ENCODE peak calls at places on chromosomes 5 and 9, in ten cellular contexts. W is fibroblast of lung, G is GM12878, M is hepatocyte, I is H9, H is IMR-90, P is neural progenitor cell, Q is neuronal stem cell, K is mammary epithelial cell, F is GM23338. O is an unnamed sample.

GRCh38 chr5:151098185-151098813 is 17.5 kb upstream of the TNIP1 start:
- DNase-seq in W (no peak), G (no peak), M (no peak), I (no peak), H (no peak), P (no peak), Q (no peak), K (no peak), F (no peak), O (no peak)

GRCh38 chr9:105950448-105950847 is 256.1 kb downstream of the TMEM38B start:
- DNase-seq in W (no peak), G (no peak), M (no peak), I (no peak), H (no peak), P (no peak), Q (no peak), K (no peak), F (no peak), O (no peak)

GRCh38 chr9:8917978-8918739 is 1118.6 kb upstream of the DMAC1 start:
- DNase-seq in W (no peak), G (no peak), M (no peak), I (no peak), H (no peak), P (no peak), Q (no peak), K (no peak), F (no peak), O (no peak)

GRCh38 chr9:125295642-125296041 is 34.0 kb downstream of the GAPVD1 start:
- DNase-seq in W (no peak), G (no peak), M (no peak), I (no peak), H (no peak), P (no peak), Q (no peak), K (no peak), F (no peak), O (no peak)

GRCh38 chr9:115367780-115368179 is 249.8 kb upstream of the TNC start:
- DNase-seq in W (peak), G (no peak), M (no peak), I (no peak), H (peak), P (no peak), Q (no peak), K (no peak), F (no peak), O (peak)

GRCh38 chr9:99694393-99694792 is 127.3 kb upstream of the NR4A3 start:
- DNase-seq in W (no peak), G (no peak), M (no peak), I (no peak), H (no peak), P (no peak), Q (no peak), K (no peak), F (no peak), O (no peak)

GRCh38 chr9:131943397-131943796 is 136.3 kb downstream of the MED27 start:
- DNase-seq in W (peak), G (no peak), M (no peak), I (no peak), H (no peak), P (no peak), Q (no peak), K (no peak), F (peak), O (peak)

GRCh38 chr5:107870984-107871383 is 200.2 kb upstream of the EFNA5 start:
- DNase-seq in W (no peak), G (no peak), M (no peak), I (no peak), H (no peak), P (no peak), Q (no peak), K (no peak), F (no peak), O (no peak)

GRCh38 chr5:148820778-148821395 is 5.5 kb upstream of the ADRB2 start:
- DNase-seq in W (peak), G (no peak), M (no peak), I (no peak), H (peak), P (peak), Q (peak), K (peak), F (peak), O (peak)

GRCh38 chr9:125409217-125409636 is 147.6 kb downstream of the GAPVD1 start:
- DNase-seq in W (no peak), G (no peak), M (no peak), I (peak), H (no peak), P (no peak), Q (no peak), K (no peak), F (peak), O (no peak)

GRCh38 chr5:133941456-133942196 is 26.8 kb downstream of the C5orf15 start:
- DNase-seq in W (no peak), G (no peak), M (no peak), I (no peak), H (no peak), P (no peak), Q (no peak), K (no peak), F (no peak), O (no peak)

GRCh38 chr5:138520971-138521370 is 22.1 kb downstream of the ETF1 start:
- DNase-seq in W (no peak), G (no peak), M (no peak), I (no peak), H (no peak), P (no peak), Q (no peak), K (no peak), F (no peak), O (no peak)

GRCh38 chr5:65037845-65038815 is 269.4 kb downstream of the CWC27 start:
- DNase-seq in W (no peak), G (no peak), M (peak), I (peak), H (no peak), P (peak), Q (no peak), K (no peak), F (peak), O (no peak)

GRCh38 chr5:141961466-141961865 is 3.5 kb upstream of the PCDH12 start:
- DNase-seq in W (no peak), G (no peak), M (no peak), I (no peak), H (no peak), P (no peak), Q (no peak), K (no peak), F (no peak), O (no peak)
- H2AFZ ChIP-seq in W (no peak), G (peak), M (peak), I (no peak), H (no peak), P (peak), Q (peak), K (peak), F (no peak), O (no peak)

DNA sequence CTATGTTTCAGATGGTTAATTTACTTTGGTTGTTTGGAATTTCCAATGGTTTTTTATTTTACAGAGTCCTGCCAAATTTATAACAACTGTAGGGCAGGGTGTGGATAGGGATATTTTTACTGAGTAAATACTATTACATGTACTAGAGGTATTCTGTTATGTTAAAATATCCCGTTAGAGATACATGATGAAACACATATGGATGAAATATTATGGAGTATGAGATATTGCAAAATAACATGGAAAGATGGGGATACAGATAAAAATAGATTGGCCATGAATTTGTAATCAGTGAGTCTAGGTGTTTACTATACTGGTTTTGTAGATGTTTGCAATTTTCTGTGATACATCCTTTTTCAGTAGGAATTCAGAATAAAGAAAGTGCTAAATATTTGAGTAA is 76.6 kb downstream of the RAB24 start:
- DNase-seq in W (no peak), G (no peak), M (no peak), I (no peak), H (no peak), P (no peak), Q (no peak), K (no peak), F (no peak), O (no peak)
- H2AFZ ChIP-seq in W (no peak), G (no peak), M (no peak), I (no peak), H (no peak), P (no peak), Q (no peak), K (no peak), F (no peak), O (no peak)

GRCh38 chr5:44809215-44809955 is 638 bp downstream of the MRPS30 start:
- DNase-seq in W (peak), G (no peak), M (peak), I (peak), H (peak), P (peak), Q (peak), K (peak), F (peak), O (peak)

GRCh38 chr5:44814761-44815160 is 6.0 kb downstream of the MRPS30 start:
- DNase-seq in W (no peak), G (no peak), M (no peak), I (no peak), H (no peak), P (no peak), Q (no peak), K (no peak), F (no peak), O (no peak)

GRCh38 chr5:44807269-44807668 is 1.5 kb upstream of the MRPS30 start:
- DNase-seq in W (no peak), G (no peak), M (no peak), I (no peak), H (no peak), P (no peak), Q (no peak), K (peak), F (no peak), O (no peak)

GRCh38 chr5:44808435-44809214 is at the start of gene MRPS30:
- DNase-seq in W (peak), G (peak), M (peak), I (peak), H (peak), P (peak), Q (peak), K (peak), F (peak), O (peak)

DNA sequence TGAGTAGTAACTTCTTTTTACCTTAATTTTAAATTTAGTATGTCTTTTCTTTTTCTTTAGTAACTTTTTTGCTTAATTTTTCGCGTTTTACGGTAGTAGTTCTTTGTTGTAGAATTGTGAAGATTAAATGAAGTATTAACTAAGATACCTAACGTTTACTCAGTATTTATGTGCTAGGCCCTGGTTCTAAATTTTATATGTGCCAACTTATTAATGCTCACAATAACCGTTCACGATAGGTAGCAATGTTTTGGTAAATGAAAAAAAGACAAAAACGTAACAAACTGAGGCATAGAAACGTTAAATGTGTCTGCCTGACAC is 1.2 kb downstream of the MRPS30 start:
- DNase-seq in W (no peak), G (no peak), M (no peak), I (no peak), H (no peak), P (no peak), Q (no peak), K (no peak), F (no peak), O (no peak)
- H2AFZ ChIP-seq in W (no peak), G (no peak), M (peak), I (no peak), H (no peak), P (no peak), Q (peak), K (no peak), F (no peak), O (peak)

GRCh38 chr5:115920171-115920725 is 42.0 kb upstream of the LVRN start:
- DNase-seq in W (no peak), G (no peak), M (no peak), I (no peak), H (peak), P (no peak), Q (no peak), K (no peak), F (no peak), O (no peak)
- H2AFZ ChIP-seq in W (no peak), G (no peak), M (no peak), I (no peak), H (no peak), P (no peak), Q (no peak), K (no peak), F (no peak), O (no peak)

DNA sequence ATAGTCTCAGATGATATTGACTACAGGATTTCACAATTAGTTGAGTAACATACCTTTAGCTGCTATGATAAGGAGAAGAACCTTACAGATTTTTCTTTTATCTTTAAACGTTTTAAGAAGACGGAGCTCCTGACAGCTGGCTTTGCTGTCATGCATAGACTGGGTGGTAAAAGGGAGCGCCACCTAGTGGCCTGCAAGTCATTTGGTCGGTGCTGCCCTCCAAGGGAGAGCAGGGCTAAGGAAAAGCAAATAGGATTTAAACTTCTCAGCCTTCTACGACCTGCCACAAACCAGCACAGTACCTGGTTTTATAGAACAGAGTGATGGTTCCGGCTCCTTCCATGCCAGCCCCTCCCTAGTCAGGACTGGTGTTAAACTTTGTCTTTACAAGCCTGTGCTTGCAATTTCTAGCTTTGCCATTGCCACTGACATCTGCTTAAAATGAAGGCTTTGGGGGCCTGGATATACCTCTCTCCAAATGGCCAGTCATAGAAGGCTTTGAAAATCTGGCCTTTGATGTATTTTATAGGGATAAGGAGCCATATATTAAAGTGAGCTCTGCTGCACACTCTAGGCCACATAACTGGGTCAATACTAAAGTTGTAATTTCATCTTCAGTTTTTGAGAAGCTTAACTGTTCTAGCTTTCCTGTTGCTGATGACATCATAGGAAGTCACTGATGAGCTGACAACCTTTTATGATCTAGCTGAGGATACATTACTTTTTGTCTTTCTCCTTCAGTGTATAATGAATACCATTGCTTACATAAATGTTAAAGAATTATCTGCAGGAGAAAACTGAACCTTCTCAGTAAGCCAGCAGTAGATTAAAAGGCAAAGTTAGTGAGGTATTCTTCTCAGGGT is 31.1 kb upstream of the ADAMTSL1 start:
- DNase-seq in W (peak), G (no peak), M (peak), I (peak), H (peak), P (peak), Q (peak), K (peak), F (peak), O (peak)
- H2AFZ ChIP-seq in W (peak), G (no peak), M (no peak), I (no peak), H (peak), P (peak), Q (peak), K (peak), F (peak), O (peak)

DNA sequence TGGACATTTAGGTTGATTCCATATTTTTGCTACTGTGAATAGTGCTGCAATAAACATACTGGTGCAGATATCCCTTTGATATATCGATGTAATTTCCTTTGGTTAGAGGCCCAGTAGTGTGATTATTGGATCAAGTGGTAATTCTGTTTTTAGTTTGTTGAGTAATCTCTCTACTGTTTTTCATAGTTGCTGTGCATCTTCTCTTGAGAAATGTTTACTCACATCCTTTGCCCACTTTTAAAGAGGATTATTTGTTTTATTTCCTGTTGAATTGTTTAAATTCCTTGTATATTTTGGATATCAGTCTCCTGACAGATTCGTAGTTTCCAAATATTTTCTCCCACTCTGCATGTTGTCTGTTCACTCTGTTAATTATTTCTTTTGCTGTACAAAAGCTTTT is 352.6 kb upstream of the TARS1 start:
- DNase-seq in W (no peak), G (no peak), M (no peak), I (no peak), H (no peak), P (no peak), Q (no peak), K (no peak), F (no peak), O (no peak)
- H2AFZ ChIP-seq in W (no peak), G (no peak), M (no peak), I (no peak), H (no peak), P (no peak), Q (no peak), K (no peak), F (no peak), O (no peak)

GRCh38 chr5:57598756-57599155 is 116.1 kb upstream of the ACTBL2 start:
- DNase-seq in W (peak), G (no peak), M (no peak), I (no peak), H (peak), P (no peak), Q (no peak), K (peak), F (no peak), O (peak)

GRCh38 chr5:57595530-57596098 is 113.0 kb upstream of the ACTBL2 start:
- DNase-seq in W (no peak), G (no peak), M (no peak), I (no peak), H (no peak), P (no peak), Q (no peak), K (no peak), F (no peak), O (no peak)

GRCh38 chr5:57594436-57594835 is 111.8 kb upstream of the ACTBL2 start:
- DNase-seq in W (no peak), G (no peak), M (no peak), I (no peak), H (no peak), P (no peak), Q (no peak), K (no peak), F (no peak), O (no peak)

GRCh38 chr5:57598097-57598496 is 115.5 kb upstream of the ACTBL2 start:
- DNase-seq in W (no peak), G (no peak), M (no peak), I (no peak), H (no peak), P (no peak), Q (no peak), K (no peak), F (no peak), O (no peak)

DNA sequence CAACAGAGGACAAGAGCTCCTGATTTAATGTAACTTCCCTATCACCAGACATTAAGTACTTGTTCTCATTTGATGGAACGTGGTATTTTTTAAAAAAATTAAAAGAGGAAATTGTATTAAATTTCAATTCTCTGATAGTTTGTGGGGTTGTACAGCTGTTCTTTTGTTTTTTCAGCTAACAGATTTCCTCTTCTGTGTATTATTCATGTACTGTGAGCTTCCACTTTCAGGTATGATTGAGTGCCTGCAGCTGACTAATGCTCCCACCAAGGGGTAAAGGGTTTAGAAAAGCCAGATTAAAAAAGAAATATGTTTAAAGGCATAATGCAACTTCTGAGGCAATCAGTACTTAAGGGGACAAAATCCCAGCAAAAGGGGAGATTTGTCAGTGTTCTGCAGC is 117.7 kb upstream of the ACTBL2 start:
- DNase-seq in W (peak), G (no peak), M (no peak), I (no peak), H (peak), P (no peak), Q (no peak), K (no peak), F (no peak), O (peak)
- H2AFZ ChIP-seq in W (no peak), G (no peak), M (no peak), I (no peak), H (no peak), P (no peak), Q (no peak), K (no peak), F (no peak), O (no peak)

DNA sequence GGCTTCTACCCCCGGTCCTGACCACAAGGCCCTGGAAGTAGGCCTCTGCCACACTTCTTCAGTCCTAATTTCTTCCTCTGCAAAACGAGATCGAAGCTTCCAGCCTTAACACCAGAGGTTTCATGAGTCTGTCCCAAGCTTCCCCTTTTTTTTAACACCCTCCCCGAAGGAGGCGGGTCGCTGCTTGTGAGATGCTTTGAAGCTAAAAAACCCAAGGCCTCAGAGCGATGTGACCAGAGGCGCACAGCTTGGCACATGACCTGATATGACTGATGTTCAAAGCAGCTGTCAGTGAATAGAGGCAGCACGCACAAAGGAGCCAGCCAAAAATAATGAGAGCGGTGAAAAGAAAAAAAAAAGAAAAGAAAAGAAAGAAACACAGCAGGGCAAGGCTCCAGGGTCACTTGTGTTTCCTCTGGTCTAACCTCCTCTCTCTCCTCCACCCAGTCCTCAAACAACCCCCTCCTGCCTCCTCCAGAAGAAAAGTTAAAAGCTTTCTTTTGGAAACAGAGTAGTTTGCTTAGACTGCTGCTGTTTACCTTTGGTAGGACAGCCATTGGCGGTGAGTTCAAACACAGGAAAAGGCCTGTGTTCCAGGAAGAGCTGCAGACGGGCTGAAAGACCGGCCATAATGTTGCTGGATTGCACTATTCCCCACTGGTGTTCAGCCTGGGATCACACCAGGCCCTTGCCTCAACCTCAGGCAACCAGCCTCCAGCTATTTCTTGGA is 10.9 kb upstream of the ZNF366 start:
- DNase-seq in W (peak), G (no peak), M (no peak), I (no peak), H (no peak), P (peak), Q (peak), K (no peak), F (no peak), O (no peak)
- H2AFZ ChIP-seq in W (peak), G (peak), M (no peak), I (no peak), H (peak), P (peak), Q (peak), K (no peak), F (peak), O (peak)

GRCh38 chr5:35821513-35821912 is 35.2 kb upstream of the IL7R start:
- DNase-seq in W (no peak), G (no peak), M (no peak), I (no peak), H (no peak), P (no peak), Q (no peak), K (no peak), F (no peak), O (no peak)
- H2AFZ ChIP-seq in W (no peak), G (no peak), M (no peak), I (no peak), H (no peak), P (no peak), Q (no peak), K (no peak), F (no peak), O (no peak)

O was measured in astrocyte.